ENCODE peak calls at places on chromosomes 7 and 10, in ten cellular contexts. N is heart left ventricle; T is HCT116; M is CD4-positive, alpha-beta memory T cell; D is aorta; V is thoracic aorta; Y is mammary epithelial cell; E is Peyer's patch; Z is CD8-positive, alpha-beta memory T cell; I is A549. P is an unnamed sample. For H3K4me1, the result is how much of the 10 kb centered on the place peaks cover.

GRCh38 chr10:89167915-89168314 is 39.2 kb downstream of the CH25H start:
- DNase-seq in Y (no peak), M (no peak), V (no peak), T (no peak), E (no peak), I (peak), D (no peak), Z (no peak), N (no peak), P (no peak)

GRCh38 chr7:115363916-115364315 is 442.0 kb downstream of the MDFIC start:
- DNase-seq in E (no peak), Y (no peak), V (no peak), M (no peak), N (no peak), T (no peak), Z (no peak), I (no peak), D (no peak), P (no peak)

GRCh38 chr7:23907012-23907411 is 197.0 kb downstream of the STK31 start:
- DNase-seq in I (no peak), N (no peak), Z (no peak), D (no peak), Y (peak), E (no peak), T (no peak), V (no peak), M (no peak), P (no peak)

GRCh38 chr10:69461327-69462025 is 10.2 kb downstream of the TSPAN15 start:
- DNase-seq in Z (no peak), M (no peak), E (no peak), I (no peak), V (no peak), D (peak), N (peak), Y (no peak), T (no peak), P (no peak)

GRCh38 chr10:62733654-62734293 is 70.7 kb upstream of the ADO start:
- DNase-seq in T (no peak), V (no peak), D (no peak), N (no peak), I (no peak), M (no peak), Y (peak), Z (no peak), E (no peak), P (no peak)

GRCh38 chr10:126122856-126123255 is 226.5 kb downstream of the FANK1 start:
- DNase-seq in I (no peak), Z (no peak), N (no peak), D (no peak), Y (no peak), E (no peak), T (no peak), V (no peak), M (no peak), P (no peak)

GRCh38 chr10:24503627-24504320 is 219.9 kb downstream of the ARHGAP21 start:
- DNase-seq in E (no peak), N (peak), Z (no peak), I (peak), D (no peak), Y (peak), V (no peak), M (peak), T (peak), P (no peak)

GRCh38 chr7:56092789-56093531 is at the start of gene PHKG1:
- DNase-seq in I (peak), T (no peak), D (peak), V (peak), Y (peak), E (no peak), M (no peak), Z (no peak), N (peak), P (peak)

GRCh38 chr10:131909014-131909808 is 8.4 kb downstream of the PPP2R2D start:
- DNase-seq in Y (no peak), Z (no peak), T (no peak), E (no peak), M (no peak), D (peak), I (no peak), V (no peak), N (no peak), P (no peak)

GRCh38 chr7:64888561-64888900 is 14.5 kb upstream of the ZNF273 start:
- DNase-seq in Y (no peak), Z (peak), I (no peak), E (no peak), M (peak), V (no peak), T (no peak), N (no peak), D (no peak), P (no peak)

GRCh38 chr7:111363099-111363498 is 199.2 kb downstream of the IMMP2L start:
- DNase-seq in T (no peak), M (no peak), E (no peak), N (no peak), Y (no peak), Z (no peak), I (no peak), V (no peak), D (no peak), P (no peak)

GRCh38 chr7:157010588-157011332 is at the start of gene MNX1:
- DNase-seq in M (peak), V (no peak), I (peak), N (peak), Z (peak), D (peak), Y (peak), E (no peak), T (peak), P (peak)

GRCh38 chr10:48981310-48981907 is 41.8 kb upstream of the LRRC18 start:
- DNase-seq in Y (peak), T (peak), N (peak), I (peak), D (peak), Z (no peak), V (no peak), E (peak), M (peak), P (peak)

GRCh38 chr10:97131041-97131659 is 54.6 kb downstream of the SLIT1 start:
- DNase-seq in D (peak), E (no peak), V (no peak), Y (no peak), Z (no peak), N (no peak), T (no peak), M (no peak), I (no peak), P (no peak)

GRCh38 chr10:112977294-112977951 is 27.4 kb downstream of the TCF7L2 start:
- DNase-seq in Y (no peak), T (no peak), M (no peak), Z (no peak), V (no peak), N (no peak), E (no peak), D (no peak), I (no peak), P (no peak)
- H3K27ac ChIP-seq in Y (no peak), T (no peak), M (no peak), Z (no peak), V (no peak), N (no peak), E (no peak), D (no peak), I (no peak), P (no peak)

GRCh38 chr7:17019106-17019505 is 137.3 kb upstream of the AGR3 start:
- DNase-seq in I (no peak), T (no peak), D (no peak), Z (no peak), Y (no peak), N (no peak), V (no peak), M (no peak), E (no peak), P (no peak)
- H3K4me1 ChIP-seq in I (under half), T (under half), D (under half), Z (under half), Y (under half), N (under half), V (under half), M (under half), E (under half), P (under half)

DNA sequence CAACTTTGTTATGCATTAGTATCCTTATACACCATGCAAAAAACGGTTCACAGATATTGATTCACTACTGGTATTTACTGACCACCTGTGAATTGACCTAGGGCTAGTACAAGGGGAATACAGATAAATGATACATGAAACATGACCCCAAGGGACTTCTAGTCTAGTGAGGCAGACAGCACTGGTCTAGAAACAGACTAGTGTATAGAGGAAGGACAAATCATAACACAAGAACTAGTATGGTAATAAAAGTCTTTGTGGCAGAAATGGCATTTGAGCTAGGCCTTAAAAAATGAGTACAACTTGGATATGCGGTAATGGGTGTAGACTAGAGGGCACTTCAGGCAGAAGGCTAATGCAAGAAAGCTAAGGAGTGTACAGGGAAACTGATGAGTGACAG is 86.6 kb downstream of the SLC25A13 start:
- DNase-seq in N (no peak), E (no peak), T (no peak), Y (no peak), M (no peak), I (no peak), Z (no peak), V (no peak), D (no peak), P (no peak)
- H3K27ac ChIP-seq in N (peak), E (no peak), T (no peak), Y (no peak), M (no peak), I (no peak), Z (no peak), V (peak), D (no peak), P (no peak)

GRCh38 chr10:10869592-10869991 is 148.1 kb upstream of the CELF2 start:
- DNase-seq in M (no peak), I (no peak), N (no peak), Y (no peak), E (no peak), Z (no peak), D (no peak), V (no peak), T (no peak), P (no peak)

GRCh38 chr10:10865303-10865702 is 152.4 kb upstream of the CELF2 start:
- DNase-seq in D (no peak), N (no peak), V (no peak), Z (no peak), E (no peak), Y (peak), M (no peak), I (no peak), T (no peak), P (no peak)

GRCh38 chr10:10870523-10871241 is 147.0 kb upstream of the CELF2 start:
- DNase-seq in D (no peak), T (no peak), N (no peak), V (no peak), I (no peak), Y (no peak), Z (no peak), M (no peak), E (no peak), P (no peak)

GRCh38 chr10:10860455-10860976 is 157.2 kb upstream of the CELF2 start:
- DNase-seq in D (no peak), Z (no peak), M (no peak), T (no peak), Y (no peak), V (no peak), E (no peak), N (no peak), I (no peak), P (no peak)

DNA sequence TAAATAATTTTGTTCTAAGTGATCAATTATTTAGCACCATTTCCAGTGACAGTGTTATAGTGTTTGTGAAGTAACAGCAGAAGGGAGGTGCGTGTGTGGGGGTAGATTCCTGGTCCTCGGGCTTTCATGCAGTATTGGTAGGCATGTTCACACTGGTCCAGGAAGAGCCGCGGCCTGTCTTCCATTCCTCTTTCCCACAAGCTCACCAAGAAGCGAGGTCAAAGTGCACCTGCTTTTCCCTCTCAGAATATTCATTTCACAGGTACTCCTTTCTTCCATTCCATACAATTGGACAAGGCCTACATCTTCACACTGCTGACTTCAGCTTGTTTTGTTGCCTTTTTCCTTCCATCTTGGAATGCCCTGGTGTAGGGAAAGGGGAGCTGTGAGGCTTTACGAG is 151.8 kb upstream of the CELF2 start:
- DNase-seq in T (no peak), V (no peak), D (no peak), Y (peak), I (no peak), M (no peak), N (no peak), E (no peak), Z (no peak), P (no peak)
- H3K4me1 ChIP-seq in T (under half), V (under half), D (under half), Y (under half), I (under half), M (under half), N (under half), E (under half), Z (under half), P (under half)

DNA sequence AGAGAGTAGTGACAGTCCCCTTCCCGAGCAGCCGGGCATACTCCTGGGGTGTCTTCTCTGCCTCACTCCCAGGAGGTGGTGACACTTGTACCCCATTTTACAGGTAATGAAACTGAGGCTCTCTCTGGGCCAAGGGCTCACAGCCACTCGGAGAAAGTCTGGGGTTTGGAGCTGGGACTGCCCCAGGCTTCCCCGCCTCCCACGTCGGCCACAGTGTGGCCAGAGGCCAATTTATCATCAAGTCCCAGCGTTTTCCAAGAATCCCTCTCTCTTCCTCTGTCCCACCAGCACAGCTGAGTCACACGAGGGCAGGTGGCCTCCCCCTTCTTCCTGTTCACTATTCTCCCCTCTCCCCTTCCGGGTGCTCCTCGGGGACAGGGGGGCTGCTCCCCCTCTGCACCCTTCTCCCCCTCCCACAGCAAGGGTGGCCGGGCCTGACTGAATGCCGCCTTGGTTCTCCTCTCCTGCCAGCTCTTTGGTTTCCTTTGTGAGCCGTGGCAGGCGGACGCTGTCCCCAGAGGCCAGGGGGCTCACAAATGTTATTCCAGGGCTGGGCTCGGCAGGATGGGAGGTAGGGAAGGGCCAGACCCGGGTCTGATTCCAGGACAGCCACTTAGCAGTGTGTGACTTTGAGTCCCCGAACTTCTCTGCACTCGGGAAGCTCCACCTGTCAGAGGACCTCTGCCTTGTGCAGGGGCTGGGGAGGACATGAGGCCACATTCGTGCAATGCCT is 17.7 kb downstream of the CLIP2 start:
- DNase-seq in I (no peak), Y (peak), E (no peak), Z (no peak), N (peak), M (no peak), D (peak), T (no peak), V (no peak), P (no peak)
- H3K27ac ChIP-seq in I (peak), Y (no peak), E (peak), Z (peak), N (peak), M (no peak), D (peak), T (peak), V (peak), P (no peak)

GRCh38 chr10:109895095-109895818 is 28.1 kb downstream of the XPNPEP1 start:
- DNase-seq in I (no peak), Z (no peak), Y (no peak), D (peak), E (no peak), N (peak), T (no peak), V (peak), M (no peak), P (no peak)
- H3K4me1 ChIP-seq in I (under half), Z (under half), Y (half or more), D (under half), E (half or more), N (half or more), T (under half), V (half or more), M (under half), P (under half)

DNA sequence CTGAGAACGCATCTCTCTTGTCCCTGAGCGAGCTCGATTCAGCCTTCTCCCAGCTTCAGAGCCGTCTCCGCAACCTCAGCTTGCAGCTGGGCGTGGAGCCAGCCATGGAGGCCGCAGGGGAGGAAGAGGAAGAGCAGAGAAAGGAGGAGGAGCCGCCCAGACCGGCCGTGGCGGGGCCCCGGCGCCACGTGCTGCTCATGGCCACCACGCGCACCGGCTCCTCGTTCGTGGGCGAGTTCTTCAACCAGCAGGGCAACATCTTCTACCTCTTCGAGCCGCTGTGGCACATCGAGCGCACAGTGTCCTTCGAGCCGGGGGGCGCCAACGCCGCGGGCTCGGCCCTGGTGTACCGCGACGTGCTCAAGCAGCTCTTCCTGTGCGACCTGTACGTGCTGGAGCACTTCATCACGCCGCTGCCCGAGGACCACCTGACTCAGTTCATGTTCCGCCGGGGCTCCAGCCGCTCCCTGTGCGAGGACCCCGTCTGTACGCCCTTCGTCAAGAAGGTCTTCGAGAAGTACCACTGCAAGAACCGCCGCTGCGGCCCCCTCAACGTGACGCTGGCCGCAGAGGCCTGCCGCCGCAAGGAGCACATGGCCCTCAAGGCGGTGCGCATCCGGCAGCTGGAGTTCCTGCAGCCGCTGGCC is 43.2 kb downstream of the CHST3 start:
- DNase-seq in V (no peak), N (peak), I (no peak), D (no peak), T (no peak), M (no peak), Z (no peak), Y (no peak), E (no peak), P (no peak)
- H3K27ac ChIP-seq in V (no peak), N (peak), I (no peak), D (no peak), T (no peak), M (no peak), Z (no peak), Y (no peak), E (no peak), P (no peak)

DNA sequence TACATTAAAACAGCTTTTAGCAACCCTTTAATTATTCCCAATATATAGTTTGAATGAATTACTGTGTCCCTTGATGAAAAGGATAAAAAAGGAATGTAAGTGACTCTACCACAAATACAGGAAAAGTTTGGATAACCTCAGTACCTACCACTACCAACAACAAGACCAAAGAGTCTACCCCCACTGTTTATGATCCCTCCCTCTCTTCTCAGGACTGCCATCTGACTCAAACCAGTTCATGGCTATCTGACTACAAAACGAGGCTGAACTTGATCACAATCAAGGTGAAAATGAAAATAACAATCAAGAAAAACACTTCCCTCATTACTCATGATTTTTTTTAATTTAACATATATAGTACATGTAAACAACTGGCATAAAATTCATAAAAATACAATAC is 108.7 kb downstream of the DPY19L1 start:
- DNase-seq in N (no peak), D (no peak), E (no peak), V (no peak), Z (no peak), Y (no peak), T (no peak), M (no peak), I (no peak), P (no peak)
- H3K4me1 ChIP-seq in N (under half), D (under half), E (under half), V (under half), Z (under half), Y (under half), T (under half), M (under half), I (under half), P (under half)